ENCODE peak calls at places on chromosomes 16 and 17, in seven cellular contexts. V is HepG2, L is GM12878, B is H1, D is K562, W is GM12892, P is SK-N-SH. X is an unnamed sample.

GRCh38 chr16:77211880-77212735 is 12.9 kb downstream of the SYCE1L start:
- DNase-seq in V (no peak), W (peak; percentile 64), L (no peak), B (peak; percentile 89), D (peak; percentile 68), P (peak; percentile 96), X (peak; percentile 74)

GRCh38 chr16:84281077-84281476 is 13.6 kb upstream of the WFDC1 start:
- DNase-seq in D (peak; percentile 85), P (peak; percentile 50), L (no peak), V (no peak), B (peak; percentile 74), W (no peak), X (no peak)

GRCh38 chr17:82489117-82489516 is 30.4 kb upstream of the FOXK2 start:
- DNase-seq in V (no peak), B (no peak), D (no peak), L (no peak), W (no peak), P (no peak), X (no peak)

GRCh38 chr16:27514806-27515205 is 34.9 kb downstream of the GTF3C1 start:
- DNase-seq in B (no peak), L (no peak), P (no peak), D (no peak), V (no peak), W (no peak), X (no peak)

GRCh38 chr16:56779956-56780355 is 50.0 kb downstream of the NUP93 start:
- DNase-seq in W (no peak), D (no peak), L (no peak), V (no peak), P (no peak), B (no peak), X (no peak)

GRCh38 chr17:39867084-39867890 is 715 bp upstream of the ZPBP2 start:
- DNase-seq in B (no peak), P (no peak), D (no peak), W (peak; percentile 30), V (no peak), L (peak; percentile 96), X (peak; percentile 30)

GRCh38 chr17:50183439-50184001 is 17.7 kb downstream of the SGCA start:
- DNase-seq in W (no peak), D (no peak), P (no peak), B (no peak), L (no peak), V (no peak), X (no peak)

GRCh38 chr17:32445976-32446375 is 1.7 kb downstream of the PSMD11 start:
- DNase-seq in P (no peak), D (peak; percentile 58), B (no peak), L (no peak), W (no peak), V (no peak), X (no peak)

GRCh38 chr16:53899471-53899870 is 195.5 kb downstream of the FTO start:
- DNase-seq in V (peak; percentile 23), L (no peak), B (no peak), D (no peak), W (no peak), P (no peak), X (no peak)

GRCh38 chr16:3515897-3516296 is 15.1 kb downstream of the CLUAP1 start:
- DNase-seq in D (no peak), P (no peak), V (no peak), B (no peak), L (no peak), W (no peak), X (no peak)

GRCh38 chr17:59388070-59388556 is 56.7 kb downstream of the YPEL2 start:
- DNase-seq in V (no peak), P (no peak), W (no peak), D (peak; percentile 40), B (no peak), L (no peak), X (no peak)

GRCh38 chr16:57331355-57331754 is 27.2 kb upstream of the CCL22 start:
- DNase-seq in B (no peak), W (no peak), L (no peak), D (no peak), P (no peak), V (no peak), X (no peak)

GRCh38 chr16:64983226-64983625 is 138.6 kb downstream of the CDH11 start:
- DNase-seq in P (no peak), L (no peak), D (no peak), V (no peak), W (no peak), B (no peak), X (no peak)

GRCh38 chr16:63922563-63922962 is 1199.3 kb downstream of the CDH11 start:
- DNase-seq in D (no peak), B (no peak), L (no peak), P (no peak), W (no peak), V (no peak), X (no peak)

DNA sequence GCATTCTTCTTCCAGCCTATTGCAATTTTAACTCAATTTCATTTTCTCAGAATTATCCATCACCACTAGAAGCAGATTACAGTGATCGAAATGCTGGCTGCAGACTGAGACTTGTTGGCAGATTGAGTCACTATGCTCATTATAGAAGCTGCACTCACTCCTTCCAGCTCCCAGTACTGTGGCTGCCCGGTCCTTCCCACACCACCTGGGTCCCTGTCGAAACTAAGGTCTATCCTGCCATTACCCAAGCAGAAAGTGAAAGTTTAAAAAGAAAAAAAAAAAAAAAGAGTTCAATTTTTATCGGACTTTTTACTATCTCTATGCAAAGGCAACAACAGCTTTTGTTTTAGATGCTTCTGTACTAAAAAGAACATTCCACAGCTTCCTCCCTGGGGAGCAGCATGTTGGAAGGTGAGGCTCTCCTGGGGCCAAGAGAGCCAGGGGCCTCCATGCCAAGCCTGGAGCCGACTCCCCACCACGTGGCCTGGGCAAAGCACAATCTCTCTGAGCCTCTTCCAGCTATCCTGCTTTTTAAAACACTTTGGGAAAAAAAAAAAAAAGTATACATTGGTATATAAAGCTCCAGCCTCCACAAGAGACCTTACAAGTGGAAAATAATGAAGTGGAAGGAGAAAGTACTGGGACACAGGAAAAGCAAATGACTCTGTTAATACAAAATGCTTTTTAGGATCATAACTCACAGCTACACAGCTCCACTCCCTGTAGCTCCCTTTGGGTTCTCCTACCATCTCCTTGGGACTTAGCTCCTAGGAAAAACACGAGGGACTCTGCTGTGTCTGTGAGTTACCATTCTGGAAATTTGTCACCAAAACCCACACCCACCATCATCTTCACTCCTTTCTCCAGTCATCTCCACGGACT is 77.8 kb downstream of the USP31 start:
- DNase-seq in W (no peak), D (no peak), B (no peak), P (no peak), V (no peak), L (no peak), X (no peak)
- TF ChIP-seq TAF1 in W (no peak), D (no peak), B (no peak), P (no peak), V (no peak), L (no peak), X (no peak)

GRCh38 chr16:14240964-14241363 is 169.8 kb downstream of the MRTFB start:
- DNase-seq in D (no peak), W (no peak), L (no peak), P (no peak), B (no peak), V (no peak), X (no peak)

GRCh38 chr16:14241631-14242030 is 170.5 kb downstream of the MRTFB start:
- DNase-seq in B (no peak), V (no peak), P (no peak), L (no peak), D (no peak), W (no peak), X (no peak)

GRCh38 chr16:14238756-14239155 is 167.6 kb downstream of the MRTFB start:
- DNase-seq in P (no peak), L (no peak), W (no peak), B (no peak), D (no peak), V (no peak), X (no peak)

GRCh38 chr16:14242769-14243168 is 171.7 kb downstream of the MRTFB start:
- DNase-seq in P (no peak), D (no peak), W (no peak), B (no peak), V (no peak), L (no peak), X (no peak)

GRCh38 chr16:14240216-14240843 is 169.2 kb downstream of the MRTFB start:
- DNase-seq in V (peak; percentile 25), P (no peak), D (no peak), L (no peak), W (no peak), B (no peak), X (no peak)
- TF ChIP-seq POLR2AphosphoS5 in V (no peak), P (no peak), D (no peak), L (no peak), W (no peak), B (no peak), X (no peak)

DNA sequence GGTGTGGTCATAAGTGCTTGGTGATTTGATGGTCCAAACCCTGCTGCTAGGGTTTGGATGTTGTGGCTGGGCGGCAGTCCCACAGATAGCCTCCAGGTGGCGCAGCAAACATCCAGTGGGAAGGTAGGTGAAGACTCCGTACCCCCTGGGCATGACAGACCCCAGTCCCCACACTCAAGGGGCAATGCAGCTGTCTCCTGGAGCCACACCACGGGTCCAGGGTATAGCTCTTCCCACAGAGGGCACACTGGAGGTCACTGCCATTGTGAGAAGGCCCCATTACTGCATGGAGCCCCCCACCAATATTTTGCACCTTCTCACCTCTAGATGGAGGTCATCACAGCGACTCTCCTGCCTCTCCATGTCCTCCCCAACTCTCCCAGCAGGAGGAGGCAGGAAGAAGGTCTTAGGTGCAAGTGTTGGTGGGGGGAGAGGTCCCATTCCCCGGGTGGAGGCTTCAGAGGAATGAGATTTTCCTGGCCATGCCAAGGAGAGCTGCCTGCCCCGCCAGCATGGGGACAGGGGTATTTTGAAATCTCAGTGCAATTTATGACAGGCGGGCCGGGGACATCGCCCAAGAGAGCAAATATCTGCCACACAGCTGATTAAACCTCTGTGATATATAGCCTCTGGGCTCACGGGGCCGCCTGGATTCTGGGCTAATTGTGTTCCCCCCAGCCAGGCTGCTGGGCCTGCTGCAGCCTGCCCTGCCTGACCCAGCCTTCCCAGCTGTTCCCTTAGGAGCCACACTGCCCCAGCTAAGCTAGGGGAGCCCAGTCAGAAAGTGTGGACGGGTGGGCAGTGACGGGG is 17.2 kb upstream of the C17orf113 start:
- DNase-seq in P (peak; percentile 85), V (peak; percentile 84), D (peak; percentile 72), W (no peak), L (no peak), B (peak; percentile 96), X (no peak)
- TF ChIP-seq TAF1 in P (no peak), V (no peak), D (no peak), W (no peak), L (no peak), B (no peak), X (no peak)

GRCh38 chr16:15780805-15781204 is 76.0 kb downstream of the MYH11 start:
- DNase-seq in P (no peak), D (no peak), V (no peak), L (no peak), W (no peak), B (no peak), X (no peak)

GRCh38 chr16:15778204-15778743 is 78.6 kb downstream of the MYH11 start:
- DNase-seq in W (no peak), L (no peak), B (no peak), D (no peak), V (no peak), P (no peak), X (no peak)

GRCh38 chr16:15778999-15779614 is 77.7 kb downstream of the MYH11 start:
- DNase-seq in W (no peak), D (no peak), L (no peak), B (no peak), P (no peak), V (peak; percentile 58), X (no peak)

GRCh38 chr16:15781650-15782049 is 75.2 kb downstream of the MYH11 start:
- DNase-seq in V (no peak), P (no peak), L (no peak), D (no peak), B (no peak), W (no peak), X (no peak)

GRCh38 chr16:15779664-15780351 is 77.0 kb downstream of the MYH11 start:
- DNase-seq in V (no peak), B (no peak), D (no peak), W (no peak), P (no peak), L (no peak), X (no peak)
- TF ChIP-seq POLR2AphosphoS5 in V (no peak), B (no peak), D (no peak), W (no peak), P (no peak), L (no peak), X (no peak)

X was measured in GM12891.